ENCODE peak calls at places on chromosomes 6 and 20, in ten cellular contexts. E is central memory CD4-positive, alpha-beta T cell; Z is EL; U is left ventricle myocardium inferior; L is WERI-Rb-1; M is SJSA1; R is aorta; D is AG04450; F is KBM-7; P is natural killer cell. W is an unnamed sample.
A peak's percentile ranks its signal among the peaks of the same experiment; 100 is the strongest.

GRCh38 chr6:87918461-87918941 is 129.1 kb upstream of the SPACA1 start:
- DNase-seq in Z (no peak), D (no peak), E (no peak), F (no peak), P (no peak), M (no peak), L (no peak), U (no peak), R (no peak), W (no peak)

GRCh38 chr6:36386495-36387439 is 702 bp downstream of the ETV7 start:
- DNase-seq in E (peak; percentile 17), U (no peak), F (peak; percentile 19), L (no peak), Z (peak; percentile 66), R (peak; percentile 59), D (peak; percentile 4), M (peak; percentile 81), P (no peak), W (no peak)

GRCh38 chr20:19026901-19027644 is 185.4 kb upstream of the SLC24A3 start:
- DNase-seq in L (no peak), E (no peak), R (no peak), Z (no peak), P (no peak), D (no peak), F (no peak), M (no peak), U (no peak), W (no peak)

GRCh38 chr6:81235512-81235911 is 517.0 kb downstream of the TENT5A start:
- DNase-seq in E (no peak), M (no peak), R (no peak), F (no peak), L (no peak), P (no peak), U (no peak), Z (no peak), D (no peak), W (no peak)

GRCh38 chr6:35874721-35875120 is 46.2 kb downstream of the SRPK1 start:
- DNase-seq in U (no peak), L (no peak), R (no peak), F (no peak), Z (no peak), E (no peak), P (no peak), D (no peak), M (no peak), W (no peak)

GRCh38 chr6:75376347-75377024 is 91.9 kb upstream of the TMEM30A start:
- DNase-seq in L (no peak), Z (peak; percentile 80), M (peak; percentile 57), R (no peak), F (no peak), D (no peak), P (no peak), E (no peak), U (no peak), W (no peak)

GRCh38 chr20:53869466-53870258 is 200.7 kb downstream of the BCAS1 start:
- DNase-seq in F (peak; percentile 80), L (peak; percentile 72), D (no peak), U (no peak), Z (peak; percentile 71), M (peak; percentile 64), E (peak; percentile 74), P (peak; percentile 41), R (peak; percentile 58), W (no peak)

GRCh38 chr20:56808732-56809131 is 179.6 kb downstream of the TFAP2C start:
- DNase-seq in R (no peak), E (no peak), F (no peak), L (no peak), P (no peak), Z (no peak), M (no peak), U (no peak), D (no peak), W (no peak)

GRCh38 chr6:73248192-73248898 is 14.7 kb downstream of the KHDC1 start:
- DNase-seq in L (no peak), D (no peak), P (no peak), R (no peak), F (no peak), U (no peak), Z (no peak), M (no peak), E (no peak), W (no peak)

GRCh38 chr20:56117350-56117749 is 112.0 kb upstream of the CBLN4 start:
- DNase-seq in F (no peak), U (no peak), R (no peak), M (no peak), D (no peak), P (no peak), E (no peak), Z (no peak), L (no peak), W (no peak)

GRCh38 chr6:77015350-77015749 is 447.9 kb downstream of the HTR1B start:
- DNase-seq in E (no peak), Z (peak; percentile 64), L (no peak), U (no peak), F (no peak), P (no peak), D (no peak), R (no peak), M (no peak), W (no peak)

GRCh38 chr6:32427934-32428474 is 11.7 kb upstream of the HLA-DRA start:
- DNase-seq in M (no peak), E (no peak), U (no peak), L (no peak), F (no peak), D (no peak), R (no peak), P (no peak), Z (no peak), W (no peak)

GRCh38 chr6:112245511-112246203 is 8.7 kb downstream of the LAMA4 start:
- DNase-seq in M (peak; percentile 74), P (no peak), E (no peak), D (peak; percentile 87), Z (peak; percentile 46), R (no peak), F (no peak), U (no peak), L (no peak), W (no peak)

GRCh38 chr20:46621492-46621891 is 29.8 kb downstream of the SLC13A3 start:
- DNase-seq in R (no peak), F (no peak), M (no peak), D (peak; percentile 8), P (no peak), U (no peak), L (no peak), E (no peak), Z (peak; percentile 52), W (no peak)

GRCh38 chr6:11656486-11656885 is 118.9 kb downstream of the TMEM170B start:
- DNase-seq in P (no peak), U (no peak), M (no peak), F (no peak), R (no peak), E (no peak), L (no peak), Z (no peak), D (no peak), W (no peak)

W was measured in type B pancreatic cell.